ENCODE peak calls at places on chromosome 19, in six cellular contexts. One of them, this sample, is unnamed.

GRCh38 chr19:44908836-44909201 is 3.2 kb downstream of the APOE start:
- DNase-seq in bronchial epithelial cell: no peak
- DNase-seq in mucosa of descending colon: no peak
- DNase-seq in cardiac muscle cell: no peak
- DNase-seq in GM10248: no peak
- DNase-seq in cardiac fibroblast: no peak
- DNase-seq in this sample: no peak

GRCh38 chr19:20051841-20052768 is 12.8 kb upstream of the ZNF682 start:
- DNase-seq in cardiac fibroblast: peak
- DNase-seq in bronchial epithelial cell: peak
- DNase-seq in GM10248: peak
- DNase-seq in cardiac muscle cell: peak
- DNase-seq in mucosa of descending colon: peak
- DNase-seq in this sample: peak

GRCh38 chr19:35170359-35171061 is 16.0 kb downstream of the FXYD5 start:
- DNase-seq in cardiac muscle cell: peak
- DNase-seq in GM10248: no peak
- DNase-seq in bronchial epithelial cell: no peak
- DNase-seq in mucosa of descending colon: no peak
- DNase-seq in cardiac fibroblast: no peak
- DNase-seq in this sample: no peak

GRCh38 chr19:42560731-42561130 is 32.5 kb upstream of the CEACAM1 start:
- DNase-seq in bronchial epithelial cell: no peak
- DNase-seq in GM10248: no peak
- DNase-seq in cardiac muscle cell: no peak
- DNase-seq in mucosa of descending colon: no peak
- DNase-seq in cardiac fibroblast: no peak
- DNase-seq in this sample: no peak

GRCh38 chr19:29260477-29261317 is 47.7 kb upstream of the UQCRFS1 start:
- DNase-seq in cardiac muscle cell: peak
- DNase-seq in GM10248: peak
- DNase-seq in bronchial epithelial cell: no peak
- DNase-seq in cardiac fibroblast: peak
- DNase-seq in mucosa of descending colon: no peak
- DNase-seq in this sample: peak

GRCh38 chr19:39403331-39404312 is 3.0 kb upstream of the ZFP36 start:
- DNase-seq in bronchial epithelial cell: peak
- DNase-seq in mucosa of descending colon: peak
- DNase-seq in cardiac muscle cell: peak
- DNase-seq in GM10248: peak
- DNase-seq in cardiac fibroblast: peak
- DNase-seq in this sample: peak

GRCh38 chr19:15812059-15812722 is 3.3 kb downstream of the OR10H1 start:
- DNase-seq in cardiac fibroblast: no peak
- DNase-seq in GM10248: no peak
- DNase-seq in bronchial epithelial cell: peak
- DNase-seq in mucosa of descending colon: no peak
- DNase-seq in cardiac muscle cell: no peak
- DNase-seq in this sample: no peak

GRCh38 chr19:54138777-54139256 is 1.3 kb downstream of the CNOT3 start:
- DNase-seq in cardiac fibroblast: no peak
- DNase-seq in cardiac muscle cell: no peak
- DNase-seq in GM10248: no peak
- DNase-seq in mucosa of descending colon: no peak
- DNase-seq in bronchial epithelial cell: no peak
- DNase-seq in this sample: no peak

GRCh38 chr19:33446918-33447293 is 73.4 kb downstream of the CEBPG start:
- DNase-seq in mucosa of descending colon: no peak
- DNase-seq in cardiac fibroblast: no peak
- DNase-seq in cardiac muscle cell: no peak
- DNase-seq in GM10248: no peak
- DNase-seq in bronchial epithelial cell: no peak
- DNase-seq in this sample: no peak

GRCh38 chr19:38034153-38034835 is 127.3 kb downstream of the SIPA1L3 start:
- DNase-seq in GM10248: peak
- DNase-seq in cardiac fibroblast: no peak
- DNase-seq in cardiac muscle cell: peak
- DNase-seq in bronchial epithelial cell: no peak
- DNase-seq in mucosa of descending colon: no peak
- DNase-seq in this sample: no peak

GRCh38 chr19:32022946-32023832 is 322.2 kb upstream of the ZNF507 start:
- DNase-seq in cardiac fibroblast: no peak
- DNase-seq in mucosa of descending colon: no peak
- DNase-seq in GM10248: no peak
- DNase-seq in bronchial epithelial cell: no peak
- DNase-seq in cardiac muscle cell: no peak
- DNase-seq in this sample: no peak

GRCh38 chr19:33627962-33628839 is 6.4 kb downstream of the CHST8 start:
- DNase-seq in GM10248: no peak
- DNase-seq in mucosa of descending colon: no peak
- DNase-seq in cardiac fibroblast: no peak
- DNase-seq in bronchial epithelial cell: no peak
- DNase-seq in cardiac muscle cell: no peak
- DNase-seq in this sample: no peak

GRCh38 chr19:33409035-33409434 is 35.5 kb downstream of the CEBPG start:
- DNase-seq in cardiac fibroblast: no peak
- DNase-seq in cardiac muscle cell: no peak
- DNase-seq in GM10248: no peak
- DNase-seq in mucosa of descending colon: peak
- DNase-seq in bronchial epithelial cell: no peak
- DNase-seq in this sample: peak

GRCh38 chr19:6768236-6768785 is 1.1 kb upstream of the SH2D3A start:
- DNase-seq in cardiac muscle cell: no peak
- DNase-seq in mucosa of descending colon: peak
- DNase-seq in bronchial epithelial cell: no peak
- DNase-seq in cardiac fibroblast: no peak
- DNase-seq in GM10248: no peak
- DNase-seq in this sample: no peak

GRCh38 chr19:55276720-55277430 is 3.0 kb downstream of the HSPBP1 start:
- DNase-seq in cardiac fibroblast: no peak
- DNase-seq in mucosa of descending colon: no peak
- DNase-seq in bronchial epithelial cell: no peak
- DNase-seq in GM10248: no peak
- DNase-seq in cardiac muscle cell: no peak
- DNase-seq in this sample: no peak

GRCh38 chr19:38453596-38453995 is 20.1 kb downstream of the RYR1 start:
- DNase-seq in GM10248: no peak
- DNase-seq in cardiac muscle cell: no peak
- DNase-seq in mucosa of descending colon: no peak
- DNase-seq in cardiac fibroblast: no peak
- DNase-seq in bronchial epithelial cell: no peak
- DNase-seq in this sample: no peak

GRCh38 chr19:20254151-20254550 is 87.1 kb downstream of the ZNF486 start:
- DNase-seq in cardiac muscle cell: no peak
- DNase-seq in cardiac fibroblast: no peak
- DNase-seq in mucosa of descending colon: no peak
- DNase-seq in bronchial epithelial cell: no peak
- DNase-seq in GM10248: no peak
- DNase-seq in this sample: no peak

GRCh38 chr19:38850976-38851621 is 1.3 kb upstream of the HNRNPL start:
- DNase-seq in cardiac fibroblast: no peak
- DNase-seq in cardiac muscle cell: no peak
- DNase-seq in GM10248: no peak
- DNase-seq in bronchial epithelial cell: no peak
- DNase-seq in mucosa of descending colon: peak
- DNase-seq in this sample: peak

GRCh38 chr19:34994643-34995471 is 5.3 kb upstream of the GRAMD1A start:
- DNase-seq in mucosa of descending colon: peak
- DNase-seq in cardiac muscle cell: no peak
- DNase-seq in GM10248: no peak
- DNase-seq in cardiac fibroblast: no peak
- DNase-seq in bronchial epithelial cell: no peak
- DNase-seq in this sample: no peak

GRCh38 chr19:15299568-15300409 is 32.5 kb downstream of the BRD4 start:
- DNase-seq in cardiac muscle cell: peak
- DNase-seq in bronchial epithelial cell: no peak
- DNase-seq in cardiac fibroblast: peak
- DNase-seq in GM10248: no peak
- DNase-seq in mucosa of descending colon: no peak
- DNase-seq in this sample: no peak

DNA sequence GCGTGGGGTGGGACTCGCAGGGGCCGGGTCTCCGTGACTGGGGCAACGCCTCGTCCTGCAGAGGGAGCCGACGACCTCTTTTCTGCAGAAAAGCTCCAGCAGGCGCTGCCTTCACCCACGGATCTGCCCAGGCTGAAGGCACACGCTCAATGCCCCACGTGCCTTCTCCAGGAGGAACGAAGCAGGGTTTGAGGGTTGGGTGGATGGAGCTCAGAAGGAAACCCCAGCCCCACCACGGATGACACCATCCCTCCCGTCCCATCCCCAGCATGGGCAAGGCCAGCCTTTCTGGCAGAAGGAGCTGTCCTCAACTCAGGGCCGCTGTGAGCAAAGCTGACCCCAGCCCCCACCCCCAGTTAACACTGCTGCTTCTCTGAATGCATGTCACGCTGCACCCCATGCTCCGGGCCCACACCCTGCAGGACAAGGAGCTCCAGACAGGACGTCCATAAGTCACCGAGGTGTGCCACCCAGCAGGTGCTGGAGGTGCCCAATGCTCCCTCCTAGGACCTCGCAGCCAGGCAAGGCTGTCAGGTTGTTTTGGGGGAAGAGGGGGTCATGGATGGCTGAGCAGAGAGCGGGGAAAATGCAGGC is 7.4 kb downstream of the C19orf25 start:
- DNase-seq in bronchial epithelial cell: no peak
- DNase-seq in mucosa of descending colon: peak
- DNase-seq in cardiac muscle cell: no peak
- DNase-seq in cardiac fibroblast: no peak
- DNase-seq in GM10248: no peak
- DNase-seq in this sample: peak
- TF ChIP-seq CTCF in bronchial epithelial cell: peak
- TF ChIP-seq CTCF in mucosa of descending colon: no peak
- TF ChIP-seq CTCF in cardiac muscle cell: no peak
- TF ChIP-seq CTCF in cardiac fibroblast: no peak
- TF ChIP-seq CTCF in GM10248: no peak
- TF ChIP-seq CTCF in this sample: no peak

DNA sequence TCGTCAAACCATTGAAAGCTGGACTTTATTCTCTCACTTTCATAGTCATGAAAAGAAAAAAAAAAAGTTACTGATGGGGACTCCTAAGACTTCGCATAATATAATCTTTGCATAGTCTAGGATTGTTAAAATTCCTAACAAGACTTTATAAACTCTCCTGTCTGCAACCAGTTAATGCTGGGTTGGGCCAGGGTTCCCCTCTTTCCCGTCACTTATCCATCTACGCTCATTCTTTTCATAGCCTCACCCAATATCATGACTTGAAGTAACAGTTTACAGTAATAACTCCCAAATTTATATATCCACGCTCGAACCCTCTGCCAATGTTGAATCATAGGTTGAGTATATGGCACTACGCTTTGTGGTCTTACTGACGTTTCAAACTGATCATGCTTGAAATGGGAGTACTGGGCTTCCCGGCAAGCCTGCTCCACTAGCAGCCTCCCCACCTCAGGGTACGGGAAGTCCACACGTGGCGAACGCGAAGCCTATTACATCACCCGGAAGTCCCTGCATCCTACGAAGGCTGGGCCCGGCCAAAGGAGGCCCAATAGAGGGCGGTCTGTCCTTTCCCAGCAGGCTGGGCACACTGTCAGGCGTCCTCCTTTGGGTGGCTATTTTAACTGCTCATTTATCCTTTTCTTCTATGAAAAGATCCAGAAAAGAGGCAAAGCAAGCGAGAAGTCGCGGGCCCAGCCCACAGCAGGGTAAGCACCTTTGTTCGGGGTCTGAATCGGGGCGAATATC is 694 bp upstream of the ZNF460 start:
- DNase-seq in mucosa of descending colon: peak
- DNase-seq in cardiac fibroblast: peak
- DNase-seq in bronchial epithelial cell: peak
- DNase-seq in GM10248: peak
- DNase-seq in cardiac muscle cell: peak
- DNase-seq in this sample: peak
- TF ChIP-seq CTCF in mucosa of descending colon: no peak
- TF ChIP-seq CTCF in cardiac fibroblast: peak
- TF ChIP-seq CTCF in bronchial epithelial cell: peak
- TF ChIP-seq CTCF in GM10248: peak
- TF ChIP-seq CTCF in cardiac muscle cell: peak
- TF ChIP-seq CTCF in this sample: no peak

GRCh38 chr19:30710721-30711120 is 338.5 kb downstream of the ZNF536 start:
- DNase-seq in cardiac fibroblast: no peak
- DNase-seq in cardiac muscle cell: no peak
- DNase-seq in GM10248: no peak
- DNase-seq in bronchial epithelial cell: no peak
- DNase-seq in mucosa of descending colon: no peak
- DNase-seq in this sample: no peak
- TF ChIP-seq CTCF in cardiac fibroblast: no peak
- TF ChIP-seq CTCF in cardiac muscle cell: no peak
- TF ChIP-seq CTCF in GM10248: no peak
- TF ChIP-seq CTCF in bronchial epithelial cell: no peak
- TF ChIP-seq CTCF in mucosa of descending colon: no peak
- TF ChIP-seq CTCF in this sample: no peak

GRCh38 chr19:2540646-2541454 is 64.9 kb downstream of the GADD45B start:
- DNase-seq in cardiac muscle cell: peak
- DNase-seq in GM10248: no peak
- DNase-seq in cardiac fibroblast: peak
- DNase-seq in bronchial epithelial cell: peak
- DNase-seq in mucosa of descending colon: peak
- DNase-seq in this sample: peak

GRCh38 chr19:2544576-2545415 is 68.9 kb downstream of the GADD45B start:
- DNase-seq in cardiac muscle cell: no peak
- DNase-seq in cardiac fibroblast: no peak
- DNase-seq in bronchial epithelial cell: no peak
- DNase-seq in mucosa of descending colon: peak
- DNase-seq in GM10248: no peak
- DNase-seq in this sample: no peak

GRCh38 chr19:2540251-2540645 is 64.3 kb downstream of the GADD45B start:
- DNase-seq in mucosa of descending colon: no peak
- DNase-seq in cardiac muscle cell: no peak
- DNase-seq in cardiac fibroblast: no peak
- DNase-seq in bronchial epithelial cell: no peak
- DNase-seq in GM10248: no peak
- DNase-seq in this sample: no peak

GRCh38 chr19:2543463-2544442 is 67.8 kb downstream of the GADD45B start:
- DNase-seq in mucosa of descending colon: peak
- DNase-seq in GM10248: peak
- DNase-seq in cardiac muscle cell: peak
- DNase-seq in cardiac fibroblast: peak
- DNase-seq in bronchial epithelial cell: peak
- DNase-seq in this sample: peak

DNA sequence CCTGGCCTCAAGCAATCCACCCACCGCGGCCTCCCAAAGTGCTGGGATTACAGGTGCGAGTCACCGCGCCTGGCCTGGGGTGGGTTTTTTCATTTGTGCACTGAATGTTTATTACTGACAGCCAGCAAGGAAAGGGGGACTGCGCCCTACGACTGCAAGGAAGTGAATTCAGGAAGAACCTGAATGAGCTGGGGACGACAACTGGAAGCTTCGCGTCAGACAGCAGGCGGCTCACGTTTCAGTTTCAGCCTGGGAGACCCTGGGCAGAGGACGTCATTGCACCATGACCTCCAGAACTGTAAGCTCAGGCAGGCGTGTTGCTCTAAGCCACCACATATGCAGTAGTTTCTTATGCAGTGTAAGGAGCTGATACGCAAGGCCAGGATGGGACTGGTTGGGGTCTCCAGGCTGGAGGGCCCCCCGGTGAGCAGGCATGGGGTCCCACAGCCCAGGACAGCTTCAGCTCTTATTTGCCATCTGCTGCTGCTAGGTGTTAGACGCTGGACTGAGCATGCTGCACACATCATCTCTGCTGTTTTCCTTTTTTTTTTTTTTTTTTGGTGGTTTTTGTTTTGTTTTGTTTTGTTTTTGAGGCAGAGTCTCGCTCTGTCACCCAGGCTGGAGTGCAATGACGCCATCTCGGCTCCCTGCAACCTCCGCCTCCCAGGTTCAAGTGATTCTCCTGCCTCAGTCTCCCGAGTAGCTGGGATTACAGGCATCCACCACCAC is 66.6 kb downstream of the GADD45B start:
- DNase-seq in cardiac muscle cell: peak
- DNase-seq in GM10248: no peak
- DNase-seq in bronchial epithelial cell: no peak
- DNase-seq in cardiac fibroblast: no peak
- DNase-seq in mucosa of descending colon: peak
- DNase-seq in this sample: no peak
- TF ChIP-seq CTCF in cardiac muscle cell: no peak
- TF ChIP-seq CTCF in GM10248: no peak
- TF ChIP-seq CTCF in bronchial epithelial cell: no peak
- TF ChIP-seq CTCF in cardiac fibroblast: no peak
- TF ChIP-seq CTCF in mucosa of descending colon: no peak
- TF ChIP-seq CTCF in this sample: no peak

This sample was measured in glutamatergic neuron.